ENCODE peak calls at places on chromosomes 3 and 15, in ten cellular contexts. T is ovary; L is left ventricle myocardium inferior; X is astrocyte; V is tibial artery; R is H9; A is HAP-1; C is esophagus muscularis mucosa; E is CD8-positive, alpha-beta memory T cell; M is OCI-LY7. N is an unnamed sample. For H3K4me1, the result is how much of the 10 kb centered on the place peaks cover.

GRCh38 chr15:43749690-43750345 is 3.6 kb downstream of the PDIA3 start:
- DNase-seq in A (no peak), E (peak), T (no peak), L (no peak), R (no peak), X (peak), V (no peak), M (peak), C (no peak), N (no peak)

GRCh38 chr15:78709263-78709882 is 68.4 kb upstream of the CHRNB4 start:
- DNase-seq in A (peak), V (peak), X (no peak), E (peak), R (peak), C (peak), M (peak), T (peak), L (peak), N (no peak)

GRCh38 chr15:83206971-83207621 is 527 bp downstream of the HDGFL3 start:
- DNase-seq in L (peak), C (no peak), X (peak), R (peak), E (no peak), T (peak), A (peak), M (peak), V (peak), N (no peak)

GRCh38 chr15:78111788-78112187 is 19.4 kb downstream of the SH2D7 start:
- DNase-seq in R (no peak), T (no peak), V (no peak), L (no peak), X (no peak), M (no peak), C (no peak), A (no peak), E (no peak), N (no peak)

GRCh38 chr15:69781411-69782125 is 316.1 kb downstream of the TLE3 start:
- DNase-seq in V (no peak), R (no peak), A (no peak), L (no peak), X (no peak), T (no peak), C (peak), M (no peak), E (no peak), N (no peak)

GRCh38 chr3:123283657-123284398 is 82.1 kb downstream of the SEC22A start:
- DNase-seq in T (no peak), A (no peak), E (no peak), R (no peak), M (no peak), C (peak), L (no peak), X (no peak), V (no peak), N (no peak)

GRCh38 chr15:62972814-62973213 is 69.7 kb upstream of the TPM1 start:
- DNase-seq in M (no peak), L (no peak), E (no peak), C (no peak), V (no peak), T (no peak), X (peak), A (no peak), R (no peak), N (no peak)

GRCh38 chr3:122678496-122678895 is 2.1 kb upstream of the PARP14 start:
- DNase-seq in V (peak), E (no peak), X (no peak), T (no peak), L (no peak), M (no peak), C (no peak), A (no peak), R (no peak), N (no peak)

GRCh38 chr15:61715082-61715481 is 345.2 kb downstream of the VPS13C start:
- DNase-seq in R (no peak), M (no peak), E (no peak), L (no peak), V (no peak), T (no peak), X (peak), C (peak), A (no peak), N (no peak)

GRCh38 chr15:32649336-32649735 is 7.8 kb downstream of the SCG5 start:
- DNase-seq in R (no peak), X (no peak), V (no peak), L (no peak), T (no peak), M (no peak), E (no peak), C (no peak), A (no peak), N (no peak)

GRCh38 chr3:182325213-182325941 is 467.9 kb upstream of the ATP11B start:
- DNase-seq in L (no peak), T (no peak), E (no peak), A (no peak), V (no peak), R (no peak), C (no peak), X (peak), M (peak), N (no peak)

GRCh38 chr15:64772488-64772887 is 2.9 kb downstream of the RBPMS2 start:
- DNase-seq in V (no peak), M (no peak), E (no peak), L (no peak), A (no peak), T (no peak), R (no peak), C (no peak), X (no peak), N (no peak)

GRCh38 chr3:17032407-17033034 is 147.8 kb downstream of the PLCL2 start:
- DNase-seq in V (no peak), L (no peak), M (peak), C (no peak), E (no peak), R (no peak), X (peak), A (peak), T (no peak), N (peak)

GRCh38 chr3:156382458-156383346 is 172.2 kb downstream of the SSR3 start:
- DNase-seq in V (no peak), M (peak), R (peak), C (no peak), E (no peak), L (no peak), T (no peak), A (peak), X (no peak), N (no peak)

GRCh38 chr3:53816430-53816829 is 29.8 kb downstream of the CHDH start:
- DNase-seq in A (no peak), C (no peak), M (no peak), R (no peak), T (no peak), V (no peak), X (peak), L (no peak), E (no peak), N (no peak)

GRCh38 chr3:138375446-138375845 is 27.1 kb downstream of the MRAS start:
- DNase-seq in M (no peak), C (no peak), T (no peak), A (no peak), L (no peak), X (no peak), V (no peak), E (no peak), R (no peak), N (no peak)

GRCh38 chr15:99708563-99708962 is 24.7 kb downstream of the LYSMD4 start:
- DNase-seq in T (peak), X (peak), C (no peak), A (no peak), M (no peak), E (no peak), V (peak), R (no peak), L (peak), N (no peak)

GRCh38 chr3:151931171-151931570 is 57.7 kb downstream of the SUCNR1 start:
- DNase-seq in E (no peak), R (no peak), V (no peak), M (no peak), X (no peak), A (no peak), C (no peak), L (no peak), T (no peak), N (no peak)

GRCh38 chr15:63348392-63348791 is 33.3 kb downstream of the CA12 start:
- DNase-seq in E (no peak), T (no peak), R (no peak), A (no peak), V (peak), X (peak), L (peak), M (no peak), C (no peak), N (no peak)

GRCh38 chr15:23589012-23589411 is 23.5 kb downstream of the MKRN3 start:
- DNase-seq in M (no peak), V (no peak), A (no peak), C (peak), X (no peak), T (no peak), L (no peak), R (no peak), E (no peak), N (no peak)

GRCh38 chr15:66858423-66859207 is 156.6 kb downstream of the SMAD6 start:
- DNase-seq in R (peak), A (peak), T (no peak), E (no peak), V (no peak), M (no peak), C (no peak), L (no peak), X (no peak), N (no peak)

GRCh38 chr3:59261009-59261408 is 211.2 kb upstream of the CFAP20DC start:
- DNase-seq in X (peak), C (no peak), M (no peak), R (no peak), L (no peak), A (no peak), V (no peak), E (no peak), T (no peak), N (no peak)

GRCh38 chr3:170750478-170750830 is 119.5 kb downstream of the RPL22L1 start:
- DNase-seq in C (no peak), E (no peak), R (no peak), M (no peak), V (no peak), A (no peak), L (no peak), T (no peak), X (no peak), N (no peak)

GRCh38 chr3:170751083-170751893 is 118.7 kb downstream of the RPL22L1 start:
- DNase-seq in E (no peak), R (no peak), M (no peak), X (peak), C (no peak), A (peak), T (peak), V (peak), L (peak), N (no peak)

GRCh38 chr3:170749185-170749584 is 120.8 kb downstream of the RPL22L1 start:
- DNase-seq in T (no peak), M (no peak), C (peak), V (no peak), E (no peak), L (no peak), A (no peak), X (no peak), R (no peak), N (no peak)

GRCh38 chr3:170751894-170752283 is 118.1 kb downstream of the RPL22L1 start:
- DNase-seq in C (no peak), E (no peak), T (no peak), A (no peak), L (no peak), X (no peak), M (no peak), V (no peak), R (no peak), N (no peak)

DNA sequence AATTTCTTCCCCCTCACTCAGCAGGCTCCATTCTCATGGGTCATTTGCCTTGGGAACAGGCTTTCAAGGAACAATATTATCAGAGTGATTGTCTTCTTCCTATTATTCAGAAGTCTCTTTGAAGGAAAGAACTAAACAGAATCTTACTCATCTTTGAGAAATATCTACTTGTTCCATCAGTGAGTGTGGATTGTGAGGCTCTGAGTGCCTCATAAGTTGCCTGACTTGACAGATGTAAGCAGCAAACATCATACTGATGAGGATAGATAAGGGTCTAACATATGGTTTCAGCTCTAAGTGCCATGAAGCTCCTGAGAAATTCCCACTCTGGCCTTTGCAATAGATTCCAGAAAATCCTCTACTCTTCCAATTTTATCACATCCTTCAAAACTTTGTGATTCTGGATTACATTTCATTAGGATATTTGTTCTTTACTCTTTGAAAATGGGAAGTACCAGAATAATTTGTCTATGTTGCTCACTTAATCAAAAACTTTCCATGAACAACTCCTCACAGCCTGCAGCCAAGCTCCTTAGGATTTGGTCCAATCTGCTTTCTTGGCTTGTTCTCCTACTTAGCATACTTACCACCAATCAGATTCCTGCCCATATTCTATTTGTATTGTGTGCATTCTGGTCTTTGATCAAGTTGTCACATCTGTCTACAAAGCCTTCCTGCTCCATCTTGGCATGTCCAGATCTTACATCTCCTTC is 120.1 kb downstream of the RPL22L1 start:
- DNase-seq in T (no peak), A (no peak), M (no peak), V (no peak), R (no peak), C (no peak), E (no peak), L (no peak), X (no peak), N (no peak)
- H3K4me1 ChIP-seq in T (under half), A (under half), M (under half), V (under half), R (under half), C (under half), E (under half), L (under half), X (under half), N (under half)

GRCh38 chr3:50154476-50154839 is 666 bp upstream of the SEMA3F start:
- DNase-seq in V (no peak), M (no peak), L (no peak), T (no peak), X (no peak), A (peak), R (no peak), E (no peak), C (no peak), N (no peak)
- H3K4me1 ChIP-seq in V (under half), M (under half), L (under half), T (under half), X (under half), A (under half), R (under half), E (under half), C (under half), N (under half)

DNA sequence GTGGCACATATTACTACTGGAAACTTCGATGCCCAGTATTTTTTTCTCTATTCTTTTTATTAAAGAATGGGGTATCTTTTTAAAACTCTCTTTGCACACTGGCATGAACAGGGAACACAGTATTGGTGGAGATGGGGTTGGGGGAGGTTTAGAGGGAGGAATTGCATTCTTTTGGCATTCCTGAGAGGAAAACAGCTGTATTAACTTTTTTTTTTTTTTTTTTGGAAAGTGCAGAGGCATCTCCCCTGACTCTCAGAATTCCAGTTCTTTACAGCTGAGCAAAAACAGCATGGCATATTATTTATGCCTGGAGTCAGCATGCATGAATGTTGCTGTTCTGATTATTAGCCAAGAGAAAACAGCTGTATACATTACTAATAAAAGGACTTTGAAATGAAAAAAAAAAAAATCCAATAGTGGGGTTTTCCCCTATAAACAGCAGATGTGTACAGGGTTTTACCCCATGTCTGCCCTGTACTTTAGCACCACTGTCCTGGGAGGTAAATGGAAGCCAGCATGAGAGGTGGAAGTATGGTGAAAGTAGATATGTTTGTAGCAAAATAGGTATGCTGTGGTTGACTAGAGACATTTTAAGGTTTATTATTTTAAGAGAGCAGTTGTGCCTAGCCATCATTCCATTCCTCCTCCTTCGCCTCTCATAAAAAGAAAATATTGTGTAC is 132.2 kb downstream of the FNDC3B start:
- DNase-seq in V (no peak), C (no peak), R (no peak), L (no peak), T (no peak), X (no peak), M (no peak), A (no peak), E (no peak), N (no peak)
- H3K4me1 ChIP-seq in V (under half), C (half or more), R (under half), L (half or more), T (under half), X (under half), M (under half), A (under half), E (under half), N (under half)

GRCh38 chr15:90062023-90062728 is 40.1 kb downstream of the IDH2 start:
- DNase-seq in A (peak), T (peak), X (no peak), L (peak), R (peak), E (peak), C (no peak), M (peak), V (no peak), N (peak)
- H3K4me1 ChIP-seq in A (under half), T (under half), X (under half), L (half or more), R (under half), E (under half), C (half or more), M (half or more), V (under half), N (under half)